ENCODE peak calls at places on chromosomes 5 and 9, in nine cellular contexts. M is CD4-positive, CD25-positive, alpha-beta regulatory T cell; Z is T-helper 17 cell; J is adrenal gland; P is stimulated activated CD8-positive, alpha-beta memory T cell treated with anti-CD3 and anti-CD28 coated beads, Interleukin-4, amount 100 ng/mL, for 24 hours; L is NCI-H82; I is DMS79 treated with DMSO at 0.1 percent for 48 hours; X is iris pigment epithelial cell; K is ELF-1. Q is an unnamed sample.

GRCh38 chr9:120985759-120986353 is 59.3 kb upstream of the TRAF1 start:
- DNase-seq in M (peak), P (no peak), X (peak), Z (no peak), J (no peak), K (peak), L (peak), I (peak), Q (no peak)

GRCh38 chr5:9667906-9668305 is 37.8 kb upstream of the TAS2R1 start:
- DNase-seq in J (no peak), I (no peak), P (no peak), L (no peak), K (no peak), Z (no peak), X (peak), M (no peak), Q (no peak)

GRCh38 chr5:176774216-176775171 is 35.9 kb upstream of the UNC5A start:
- DNase-seq in P (no peak), Z (no peak), J (no peak), X (no peak), L (no peak), K (peak), M (no peak), I (no peak), Q (no peak)

GRCh38 chr5:148998174-148998797 is 64.6 kb downstream of the SH3TC2 start:
- DNase-seq in K (peak), L (peak), Z (peak), M (peak), X (peak), J (no peak), I (no peak), P (no peak), Q (no peak)

GRCh38 chr5:145101246-145101645 is 733.9 kb downstream of the PRELID2 start:
- DNase-seq in L (peak), I (no peak), K (no peak), Z (no peak), X (peak), P (no peak), M (no peak), J (no peak), Q (no peak)

GRCh38 chr9:16825364-16825763 is 45.1 kb downstream of the BNC2 start:
- DNase-seq in I (no peak), Z (no peak), K (no peak), L (no peak), X (peak), J (no peak), P (no peak), M (no peak), Q (no peak)

GRCh38 chr5:134580001-134580460 is 52.6 kb downstream of the SAR1B start:
- DNase-seq in L (no peak), K (no peak), Z (no peak), I (no peak), J (no peak), P (no peak), M (no peak), X (no peak), Q (no peak)

GRCh38 chr5:40630166-40630565 is 49.5 kb upstream of the PTGER4 start:
- DNase-seq in M (no peak), K (no peak), L (no peak), I (no peak), J (no peak), Z (no peak), P (no peak), X (no peak), Q (no peak)

GRCh38 chr9:109497193-109498165 is 628 bp downstream of the PTPN3 start:
- DNase-seq in Z (no peak), J (no peak), L (peak), I (peak), K (no peak), M (no peak), X (no peak), P (no peak), Q (no peak)

GRCh38 chr9:98479967-98480847 is 224.8 kb upstream of the TBC1D2 start:
- DNase-seq in P (no peak), J (no peak), K (no peak), Z (no peak), L (no peak), I (no peak), X (peak), M (no peak), Q (no peak)

GRCh38 chr5:137604348-137605095 is 105.4 kb upstream of the SPOCK1 start:
- DNase-seq in L (peak), P (no peak), M (no peak), X (no peak), J (no peak), Z (no peak), I (peak), K (no peak), Q (no peak)

GRCh38 chr9:105444130-105444529 is 3.7 kb upstream of the FSD1L start:
- DNase-seq in K (no peak), I (no peak), Z (no peak), M (no peak), J (no peak), P (no peak), X (peak), L (peak), Q (no peak)

GRCh38 chr5:152106571-152106970 is 181.9 kb upstream of the GLRA1 start:
- DNase-seq in J (no peak), K (no peak), M (no peak), Z (no peak), P (no peak), I (no peak), X (no peak), L (no peak), Q (no peak)

GRCh38 chr9:89477811-89478583 is 19.9 kb downstream of the SEMA4D start:
- DNase-seq in I (peak), X (peak), M (peak), K (no peak), J (peak), L (no peak), Z (no peak), P (no peak), Q (no peak)

GRCh38 chr9:87713278-87713989 is 12.5 kb upstream of the CTSL start:
- DNase-seq in Z (no peak), M (peak), P (no peak), I (no peak), K (peak), X (peak), J (peak), L (peak), Q (no peak)

GRCh38 chr5:128777052-128777451 is 188.2 kb upstream of the SLC27A6 start:
- DNase-seq in Z (no peak), M (peak), P (no peak), J (no peak), L (no peak), X (peak), K (no peak), I (no peak), Q (no peak)

GRCh38 chr5:160843240-160843639 is 8.8 kb downstream of the ATP10B start:
- DNase-seq in K (no peak), M (peak), X (no peak), I (peak), P (no peak), Z (no peak), L (no peak), J (no peak), Q (no peak)

GRCh38 chr5:134649163-134649916 is 755 bp downstream of the SEC24A start:
- DNase-seq in X (peak), L (no peak), I (no peak), P (no peak), J (peak), Z (no peak), M (peak), K (no peak), Q (no peak)

GRCh38 chr5:51559390-51559789 is 176.1 kb downstream of the ISL1 start:
- DNase-seq in M (no peak), I (no peak), K (no peak), L (peak), X (no peak), Z (no peak), P (no peak), J (no peak), Q (no peak)

GRCh38 chr9:36118706-36119105 is 17.8 kb upstream of the GLIPR2 start:
- DNase-seq in X (no peak), P (no peak), K (no peak), I (peak), M (no peak), L (no peak), Z (no peak), J (no peak), Q (no peak)

GRCh38 chr5:39340486-39340885 is 23.8 kb downstream of the C9 start:
- DNase-seq in Z (no peak), M (no peak), L (no peak), K (no peak), J (no peak), X (no peak), P (no peak), I (no peak), Q (no peak)

Q was measured in progenitor cell of endocrine pancreas.